ENCODE peak calls at places on chromosomes 16 and 17, in five cellular contexts. M, Z, X, Y and J are unnamed samples.

GRCh38 chr16:79703066-79703465 is 102.5 kb upstream of the MAF start:
- DNase-seq in Y (no peak), X (no peak), Z (no peak), M (no peak), J (no peak)

GRCh38 chr17:18004345-18004744 is 31.7 kb downstream of the DRC3 start:
- DNase-seq in M (no peak), Z (no peak), X (no peak), Y (no peak), J (no peak)

GRCh38 chr17:73647331-73647730 is 3.1 kb upstream of the SDK2 start:
- DNase-seq in X (no peak), Z (no peak), Y (no peak), M (no peak), J (no peak)

GRCh38 chr17:44935116-44935515 is 12.5 kb downstream of the KIF18B start:
- DNase-seq in M (no peak), Y (no peak), X (no peak), Z (no peak), J (no peak)

GRCh38 chr16:17258848-17259713 is 211.7 kb downstream of the XYLT1 start:
- DNase-seq in Z (no peak), M (no peak), X (no peak), Y (peak), J (peak)

GRCh38 chr16:79728048-79728922 is 127.7 kb upstream of the MAF start:
- DNase-seq in Z (no peak), M (no peak), Y (no peak), X (no peak), J (no peak)

GRCh38 chr16:57786632-57787518 is 15.4 kb downstream of the KIFC3 start:
- DNase-seq in Z (no peak), Y (no peak), X (peak), M (no peak), J (no peak)

GRCh38 chr17:64384253-64385186 is 6.1 kb downstream of the PECAM1 start:
- DNase-seq in Z (no peak), X (no peak), Y (no peak), M (no peak), J (no peak)

GRCh38 chr17:81576621-81577277 is 24.6 kb upstream of the FAAP100 start:
- DNase-seq in Z (no peak), M (peak), X (no peak), Y (no peak), J (no peak)

GRCh38 chr16:19713697-19714096 is 4.3 kb downstream of the KNOP1 start:
- DNase-seq in Y (no peak), Z (no peak), M (no peak), X (no peak), J (no peak)

GRCh38 chr16:23944381-23944780 is 108.6 kb downstream of the PRKCB start:
- DNase-seq in Y (no peak), Z (no peak), X (no peak), M (no peak), J (no peak)

GRCh38 chr17:17420561-17421269 is 56.1 kb upstream of the MED9 start:
- DNase-seq in X (peak), Y (no peak), M (peak), Z (no peak), J (no peak)

GRCh38 chr17:16243811-16244567 is 27.0 kb downstream of the PIGL start:
- DNase-seq in X (no peak), M (no peak), Z (peak), Y (peak), J (peak)

GRCh38 chr16:3274490-3274889 is 8.8 kb upstream of the ZNF263 start:
- DNase-seq in M (no peak), X (no peak), Y (no peak), Z (no peak), J (no peak)

GRCh38 chr17:12395733-12396354 is 269.8 kb upstream of the MYOCD start:
- DNase-seq in Y (peak), M (no peak), Z (peak), X (peak), J (peak)

GRCh38 chr16:22618842-22619241 is 108.2 kb downstream of the NPIPB5 start:
- DNase-seq in M (no peak), Z (no peak), Y (no peak), X (no peak), J (no peak)

GRCh38 chr17:70105641-70106040 is 30.6 kb downstream of the KCNJ16 start:
- DNase-seq in Z (no peak), M (no peak), Y (no peak), X (no peak), J (no peak)

GRCh38 chr16:57781741-57782606 is 20.3 kb downstream of the KIFC3 start:
- DNase-seq in Z (no peak), Y (no peak), M (no peak), X (no peak), J (no peak)

GRCh38 chr16:83105279-83106077 is 478.7 kb downstream of the CDH13 start:
- DNase-seq in M (no peak), X (no peak), Z (no peak), Y (no peak), J (no peak)

DNA sequence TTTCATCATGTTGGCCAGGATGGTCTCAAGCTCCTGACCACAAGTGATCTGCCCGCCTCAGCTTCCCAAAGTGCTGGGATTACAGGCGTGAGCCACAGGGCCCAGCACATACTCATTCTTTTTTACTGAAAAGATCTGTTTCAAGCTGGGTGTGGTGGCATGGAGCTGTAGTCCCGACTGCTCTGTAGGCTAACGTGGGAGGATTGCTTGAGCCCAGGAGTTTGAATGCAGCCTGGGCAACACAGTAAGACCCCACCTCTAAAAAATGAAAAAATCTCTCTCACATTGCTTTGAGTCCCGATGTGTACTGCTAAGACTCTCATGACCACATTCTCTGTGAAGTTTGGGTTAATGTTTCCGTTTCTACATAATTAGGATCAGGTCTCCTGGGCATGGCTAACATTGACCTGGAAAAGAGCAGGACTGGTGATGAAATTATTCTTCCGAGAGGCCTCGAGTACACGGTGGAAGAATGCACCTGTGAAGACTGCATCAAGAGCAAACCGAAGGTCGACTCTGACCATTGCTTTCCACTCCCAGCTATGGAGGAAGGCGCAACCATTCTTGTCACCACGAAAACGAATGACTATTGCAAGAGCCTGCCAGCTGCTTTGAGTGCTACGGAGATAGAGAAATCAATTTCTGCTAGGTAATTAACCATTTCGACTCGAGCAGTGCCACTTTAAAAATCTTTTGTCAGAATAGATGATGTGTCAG is 2.3 kb downstream of the TNFRSF17 start:
- DNase-seq in Y (no peak), X (no peak), M (no peak), Z (no peak), J (no peak)
- H3K4me3 ChIP-seq in Y (peak), X (no peak), M (no peak), Z (no peak), J (no peak)

GRCh38 chr17:1643999-1644492 is 1.5 kb downstream of the SCARF1 start:
- DNase-seq in X (no peak), M (no peak), Y (peak), Z (no peak), J (no peak)

GRCh38 chr17:1644493-1645206 is 882 bp downstream of the SCARF1 start:
- DNase-seq in M (no peak), Z (no peak), Y (peak), X (no peak), J (no peak)

GRCh38 chr17:1641065-1641403 is 4.5 kb downstream of the SCARF1 start:
- DNase-seq in Y (no peak), X (no peak), M (no peak), Z (no peak), J (no peak)

GRCh38 chr17:1645207-1646171 is at the start of gene SCARF1:
- DNase-seq in Y (no peak), M (no peak), X (peak), Z (no peak), J (no peak)

GRCh38 chr17:1643293-1643998 is 2.1 kb downstream of the SCARF1 start:
- DNase-seq in Z (peak), Y (peak), M (no peak), X (no peak), J (peak)
- H3K4me3 ChIP-seq in Z (peak), Y (peak), M (peak), X (no peak), J (no peak)

GRCh38 chr17:78727476-78728229 is 54.4 kb downstream of the CYTH1 start:
- DNase-seq in Y (no peak), X (no peak), Z (no peak), M (no peak), J (no peak)

GRCh38 chr17:78726471-78727010 is 55.5 kb downstream of the CYTH1 start:
- DNase-seq in Z (no peak), X (no peak), Y (no peak), M (no peak), J (no peak)

GRCh38 chr17:78729636-78730035 is 52.4 kb downstream of the CYTH1 start:
- DNase-seq in M (no peak), X (no peak), Y (peak), Z (no peak), J (no peak)

GRCh38 chr17:78727057-78727456 is 55.0 kb downstream of the CYTH1 start:
- DNase-seq in Y (no peak), Z (no peak), X (no peak), M (no peak), J (no peak)

DNA sequence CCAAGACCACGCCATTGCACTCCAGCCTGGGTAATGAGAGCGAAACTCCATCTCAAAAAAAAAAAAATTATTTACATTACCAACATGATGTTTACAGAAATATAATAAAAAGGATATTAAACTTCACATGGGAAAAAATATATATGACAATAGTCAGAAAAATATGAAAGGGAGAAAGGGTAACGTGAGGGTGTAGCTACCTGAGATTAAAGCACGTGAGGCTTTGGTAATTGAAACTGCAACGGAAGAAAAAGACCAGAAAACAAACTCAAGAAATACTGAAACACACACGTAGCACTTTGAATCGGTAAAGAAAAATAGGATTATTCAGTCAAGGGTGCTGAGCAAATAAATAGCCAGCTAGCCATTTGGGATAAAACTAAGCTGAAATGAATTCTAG is 53.6 kb downstream of the CYTH1 start:
- DNase-seq in Z (no peak), Y (no peak), X (no peak), M (no peak), J (no peak)
- H3K4me3 ChIP-seq in Z (no peak), Y (peak), X (no peak), M (no peak), J (no peak)

GRCh38 chr17:50063516-50064252 is 7.8 kb downstream of the ITGA3 start:
- DNase-seq in M (no peak), Y (no peak), Z (no peak), X (no peak), J (no peak)

GRCh38 chr17:50059759-50060273 is 3.9 kb downstream of the ITGA3 start:
- DNase-seq in X (peak), M (no peak), Z (no peak), Y (no peak), J (no peak)

GRCh38 chr17:50059256-50059655 is 3.3 kb downstream of the ITGA3 start:
- DNase-seq in M (no peak), X (no peak), Y (no peak), Z (no peak), J (peak)

GRCh38 chr17:50062323-50063243 is 6.7 kb downstream of the ITGA3 start:
- DNase-seq in Z (peak), M (peak), X (peak), Y (no peak), J (peak)

DNA sequence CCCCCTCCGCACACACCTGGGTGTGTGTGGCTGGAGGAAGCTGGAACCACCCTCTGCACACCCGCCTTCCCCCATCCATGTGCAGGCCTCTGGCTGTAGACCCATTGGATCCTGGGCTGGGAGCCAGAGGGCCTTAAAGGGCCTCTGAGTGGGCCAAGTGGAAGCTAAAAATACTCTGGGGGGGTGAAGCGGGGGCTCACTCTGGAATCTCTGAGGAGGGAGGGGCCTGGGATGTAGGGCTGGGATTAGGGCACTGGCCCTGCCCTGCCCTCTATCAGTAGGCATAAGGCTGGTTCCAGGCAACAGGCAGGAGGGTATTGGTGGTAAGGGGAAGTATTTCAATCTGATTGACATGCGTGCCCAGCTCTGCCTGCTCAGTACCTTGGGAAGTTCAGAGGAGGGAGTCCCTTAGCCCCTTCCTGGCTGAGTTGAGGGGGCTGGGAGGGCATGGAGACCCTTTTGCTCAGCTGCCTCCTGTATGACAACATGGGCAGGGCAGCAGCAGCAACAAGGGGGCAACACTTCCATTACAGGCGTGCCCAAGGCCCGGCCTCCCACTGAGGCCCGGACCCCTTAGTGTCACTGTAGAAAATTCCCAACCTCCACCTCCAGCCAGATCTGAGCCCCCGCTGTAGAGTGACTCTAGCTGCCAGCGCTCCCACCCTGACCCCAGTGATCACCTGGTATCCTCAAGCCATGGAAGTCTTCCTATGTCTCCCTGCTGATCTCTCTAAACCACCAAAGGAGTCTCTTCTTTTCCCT is 5.2 kb downstream of the ITGA3 start:
- DNase-seq in Y (no peak), Z (peak), X (peak), M (peak), J (peak)
- H3K4me3 ChIP-seq in Y (no peak), Z (no peak), X (no peak), M (no peak), J (no peak)

GRCh38 chr17:31487648-31488263 is 96.3 kb downstream of the RAB11FIP4 start:
- DNase-seq in X (peak), Y (peak), M (no peak), Z (peak), J (peak)
- H3K4me3 ChIP-seq in X (peak), Y (peak), M (peak), Z (peak), J (peak)

DNA sequence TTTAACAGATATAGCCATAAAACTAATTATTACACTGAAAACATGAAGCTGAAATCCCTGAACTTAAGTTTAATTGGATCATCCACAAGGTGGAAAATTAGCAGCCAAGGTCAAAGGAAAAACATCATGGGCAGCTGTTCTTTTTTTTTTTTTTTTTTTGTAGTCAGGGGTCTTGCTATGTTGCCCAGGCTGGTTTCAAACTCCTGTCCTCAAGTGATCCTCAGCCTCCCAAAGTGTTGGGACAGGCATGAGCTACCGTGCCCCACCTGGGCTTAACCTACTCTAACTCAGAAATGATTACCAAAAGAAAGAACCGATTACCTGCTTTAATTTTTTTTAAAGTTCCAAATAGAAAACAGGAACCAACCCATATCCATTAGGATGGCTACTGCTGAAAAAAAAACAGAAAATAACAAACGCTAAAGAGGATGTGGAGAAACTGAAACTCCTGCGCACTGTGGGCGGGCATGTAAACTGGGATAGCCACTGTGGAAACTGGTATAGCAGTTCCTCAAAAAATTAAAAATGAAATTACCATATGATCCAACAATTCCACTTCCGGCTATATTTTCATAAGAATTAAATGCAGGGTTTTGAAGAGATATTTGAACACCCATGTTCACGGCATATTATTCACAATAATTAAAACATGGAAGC is 8.6 kb downstream of the CMC2 start:
- DNase-seq in Z (no peak), X (no peak), Y (no peak), M (no peak), J (no peak)
- H3K4me3 ChIP-seq in Z (peak), X (no peak), Y (peak), M (no peak), J (no peak)

GRCh38 chr17:7215652-7216139 is 3.9 kb downstream of the DLG4 start:
- DNase-seq in M (no peak), Z (no peak), Y (no peak), X (no peak), J (no peak)
- H3K4me3 ChIP-seq in M (peak), Z (no peak), Y (no peak), X (no peak), J (no peak)

DNA sequence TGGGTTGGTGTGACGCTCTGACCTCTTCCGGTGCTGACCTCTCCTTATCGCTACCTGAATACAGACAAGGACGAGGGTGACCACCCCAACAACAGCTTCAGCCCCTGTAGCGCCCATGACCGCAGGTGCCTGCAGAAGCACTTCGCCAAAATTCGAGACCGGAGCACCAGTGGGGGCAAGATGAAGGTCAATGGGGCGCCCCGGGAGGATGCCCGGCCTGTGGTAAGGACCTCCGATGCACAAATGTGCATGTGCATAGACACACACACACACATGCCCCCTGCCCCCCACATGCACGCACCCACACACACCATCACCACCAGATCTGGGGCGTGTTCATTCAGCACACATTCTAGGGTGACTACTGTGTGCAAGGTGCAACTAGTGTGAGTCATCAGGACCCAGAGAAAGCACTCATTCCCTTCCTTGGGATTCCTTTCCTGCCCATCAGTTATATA is 9.7 kb downstream of the IGFBP4 start:
- DNase-seq in M (no peak), Z (no peak), X (no peak), Y (no peak), J (peak)
- H3K4me3 ChIP-seq in M (no peak), Z (no peak), X (no peak), Y (no peak), J (no peak)